ENCODE peak calls at places on chromosome 22, in six cellular contexts. Y is stimulated activated CD4-positive, alpha-beta T cell treated with anti-CD3 and anti-CD28 coated beads, Interleukin-12 subunit alpha, Interleukin-12 subunit beta, amount 100 ng/mL, for 24 hours; T is suprapubic skin; J is stimulated activated effector memory CD8-positive, alpha-beta T cell treated with anti-CD3 and anti-CD28 coated beads, Interleukin-12 subunit alpha, Interleukin-12 subunit beta, amount 100 ng/mL, for 72 hours; F is RPMI8226; W is aorta. Z is an unnamed sample.

GRCh38 chr22:46057762-46058420 is 80.9 kb upstream of the WNT7B start:
- DNase-seq in Y (no peak), T (peak), J (no peak), F (peak), W (peak), Z (peak)

GRCh38 chr22:42796081-42796480 is 61.0 kb downstream of the ARFGAP3 start:
- DNase-seq in Y (no peak), T (no peak), J (no peak), F (no peak), W (no peak), Z (no peak)

GRCh38 chr22:17339095-17339693 is 30.1 kb upstream of the CECR2 start:
- DNase-seq in Y (no peak), T (no peak), J (no peak), F (no peak), W (no peak), Z (peak)

GRCh38 chr22:48185656-48186055 is 1423.2 kb downstream of the TBC1D22A start:
- DNase-seq in Y (no peak), T (no peak), J (no peak), F (peak), W (no peak), Z (no peak)

GRCh38 chr22:32413715-32414114 is 1.7 kb upstream of the RTCB start:
- DNase-seq in Y (no peak), T (no peak), J (no peak), F (peak), W (no peak), Z (no peak)

GRCh38 chr22:27335102-27335660 is 466.4 kb downstream of the MN1 start:
- DNase-seq in Y (no peak), T (no peak), J (no peak), F (no peak), W (no peak), Z (no peak)

GRCh38 chr22:36778020-36778419 is 2.1 kb upstream of the IFT27 start:
- DNase-seq in Y (no peak), T (no peak), J (no peak), F (no peak), W (no peak), Z (no peak)

GRCh38 chr22:32707971-32708370 is 93.5 kb upstream of the TIMP3 start:
- DNase-seq in Y (no peak), T (no peak), J (no peak), F (no peak), W (no peak), Z (no peak)

GRCh38 chr22:39679652-39680051 is 109.1 kb downstream of the CACNA1I start:
- DNase-seq in Y (no peak), T (no peak), J (no peak), F (no peak), W (no peak), Z (no peak)

GRCh38 chr22:19842386-19843106 is 12.1 kb downstream of the GNB1L start:
- DNase-seq in Y (no peak), T (no peak), J (peak), F (no peak), W (peak), Z (no peak)